ENCODE peak calls at places on chromosomes 12 and 14, in eight cellular contexts. M, V, K, X, J, E, B and O are unnamed samples.

GRCh38 chr12:2892246-2892645 is 1.6 kb downstream of the TULP3 start:
- DNase-seq in M (no peak), V (no peak), K (no peak), X (no peak), J (no peak), E (no peak), B (no peak), O (no peak)

GRCh38 chr12:90045559-90045958 is 336.9 kb upstream of the ATP2B1 start:
- DNase-seq in M (no peak), V (no peak), K (no peak), X (no peak), J (no peak), E (no peak), B (no peak), O (no peak)

GRCh38 chr12:132407525-132407924 is 78.1 kb upstream of the GALNT9 start:
- DNase-seq in M (no peak), V (no peak), K (no peak), X (no peak), J (no peak), E (no peak), B (no peak), O (no peak)

GRCh38 chr14:34023824-34024767 is 73.2 kb upstream of the EGLN3 start:
- DNase-seq in M (no peak), V (no peak), K (no peak), X (no peak), J (no peak), E (no peak), B (no peak), O (no peak)

GRCh38 chr12:86137936-86138335 is 118.3 kb downstream of the MGAT4C start:
- DNase-seq in M (no peak), V (no peak), K (no peak), X (no peak), J (peak), E (peak), B (peak), O (no peak)

GRCh38 chr12:117900561-117900960 is 68.2 kb downstream of the KSR2 start:
- DNase-seq in M (no peak), V (no peak), K (no peak), X (no peak), J (peak), E (peak), B (peak), O (no peak)

GRCh38 chr12:34297790-34298164 is 275.5 kb downstream of the ALG10 start:
- DNase-seq in M (no peak), V (no peak), K (peak), X (peak), J (no peak), E (no peak), B (no peak), O (no peak)

GRCh38 chr12:123923927-123924326 is 48.7 kb downstream of the CCDC92 start:
- DNase-seq in M (no peak), V (no peak), K (no peak), X (no peak), J (no peak), E (no peak), B (no peak), O (no peak)

GRCh38 chr12:85835417-85835809 is 796 bp downstream of the RASSF9 start:
- DNase-seq in M (no peak), V (no peak), K (no peak), X (no peak), J (no peak), E (no peak), B (peak), O (no peak)

GRCh38 chr12:80821513-80822000 is 104.8 kb downstream of the MYF5 start:
- DNase-seq in M (no peak), V (no peak), K (no peak), X (no peak), J (no peak), E (no peak), B (no peak), O (no peak)

GRCh38 chr12:3770891-3771290 is 18.0 kb upstream of the CRACR2A start:
- DNase-seq in M (no peak), V (no peak), K (no peak), X (no peak), J (peak), E (peak), B (peak), O (no peak)

GRCh38 chr14:37594916-37595808 is at the start of the genes FOXA1 and TTC6:
- DNase-seq in M (no peak), V (peak), K (peak), X (peak), J (no peak), E (peak), B (peak), O (no peak)

GRCh38 chr12:57767317-57767716 is 439 bp upstream of the CYP27B1 start:
- DNase-seq in M (no peak), V (no peak), K (no peak), X (no peak), J (no peak), E (no peak), B (no peak), O (no peak)

GRCh38 chr12:53737951-53738833 is 10.9 kb upstream of the CALCOCO1 start:
- DNase-seq in M (no peak), V (no peak), K (peak), X (peak), J (no peak), E (no peak), B (no peak), O (no peak)

GRCh38 chr14:47269788-47270492 is 405.5 kb downstream of the MDGA2 start:
- DNase-seq in M (no peak), V (no peak), K (no peak), X (no peak), J (no peak), E (no peak), B (no peak), O (no peak)

GRCh38 chr14:77580477-77580876 is 36.0 kb downstream of the SPTLC2 start:
- DNase-seq in M (no peak), V (no peak), K (no peak), X (no peak), J (no peak), E (no peak), B (no peak), O (no peak)

GRCh38 chr12:66644151-66644550 is 34.7 kb downstream of the GRIP1 start:
- DNase-seq in M (no peak), V (no peak), K (no peak), X (no peak), J (no peak), E (no peak), B (no peak), O (no peak)

GRCh38 chr12:3091030-3091304 is 13.8 kb downstream of the TSPAN9 start:
- DNase-seq in M (no peak), V (no peak), K (no peak), X (no peak), J (no peak), E (no peak), B (no peak), O (no peak)

GRCh38 chr12:132524405-132524804 is 34.5 kb downstream of the FBRSL1 start:
- DNase-seq in M (no peak), V (no peak), K (no peak), X (no peak), J (peak), E (peak), B (peak), O (no peak)

GRCh38 chr14:95816539-95816938 is 60.1 kb upstream of the TUNAR start:
- DNase-seq in M (no peak), V (no peak), K (no peak), X (no peak), J (no peak), E (no peak), B (no peak), O (no peak)

GRCh38 chr12:58809064-58809607 is 111.2 kb downstream of the LRIG3 start:
- DNase-seq in M (no peak), V (no peak), K (no peak), X (no peak), J (no peak), E (no peak), B (no peak), O (no peak)

GRCh38 chr12:128009108-128009507 is 257.9 kb upstream of the TMEM132C start:
- DNase-seq in M (no peak), V (no peak), K (no peak), X (no peak), J (no peak), E (no peak), B (no peak), O (no peak)

GRCh38 chr14:70330596-70330995 is 28.9 kb downstream of the COX16 start:
- DNase-seq in M (no peak), V (no peak), K (no peak), X (no peak), J (no peak), E (no peak), B (no peak), O (no peak)

GRCh38 chr12:22262309-22262708 is 72.2 kb downstream of the ST8SIA1 start:
- DNase-seq in M (no peak), V (no peak), K (no peak), X (no peak), J (no peak), E (no peak), B (no peak), O (no peak)

GRCh38 chr12:122023339-122024131 is 1.9 kb downstream of the BCL7A start:
- DNase-seq in M (peak), V (peak), K (peak), X (peak), J (no peak), E (peak), B (peak), O (peak)

GRCh38 chr14:75402867-75403413 is 24.9 kb upstream of the JDP2 start:
- DNase-seq in M (no peak), V (no peak), K (no peak), X (no peak), J (no peak), E (no peak), B (no peak), O (no peak)

GRCh38 chr12:48379784-48380183 is 29.1 kb upstream of the ZNF641 start:
- DNase-seq in M (no peak), V (no peak), K (no peak), X (no peak), J (no peak), E (peak), B (peak), O (no peak)

GRCh38 chr14:81555051-81555450 is 21.4 kb upstream of the SEL1L start:
- DNase-seq in M (no peak), V (no peak), K (no peak), X (no peak), J (no peak), E (no peak), B (no peak), O (no peak)

GRCh38 chr14:75249958-75250336 is 28.7 kb upstream of the FOS start:
- DNase-seq in M (no peak), V (no peak), K (no peak), X (no peak), J (no peak), E (no peak), B (no peak), O (no peak)

GRCh38 chr14:33315721-33316120 is 377.0 kb downstream of the NPAS3 start:
- DNase-seq in M (no peak), V (no peak), K (no peak), X (no peak), J (no peak), E (no peak), B (no peak), O (no peak)

GRCh38 chr12:6869049-6870021 is 2.0 kb downstream of the TPI1 start:
- DNase-seq in M (peak), V (peak), K (peak), X (peak), J (no peak), E (peak), B (peak), O (peak)

GRCh38 chr14:55938249-55938791 is 179.9 kb upstream of the PELI2 start:
- DNase-seq in M (no peak), V (no peak), K (no peak), X (no peak), J (peak), E (peak), B (peak), O (no peak)

DNA sequence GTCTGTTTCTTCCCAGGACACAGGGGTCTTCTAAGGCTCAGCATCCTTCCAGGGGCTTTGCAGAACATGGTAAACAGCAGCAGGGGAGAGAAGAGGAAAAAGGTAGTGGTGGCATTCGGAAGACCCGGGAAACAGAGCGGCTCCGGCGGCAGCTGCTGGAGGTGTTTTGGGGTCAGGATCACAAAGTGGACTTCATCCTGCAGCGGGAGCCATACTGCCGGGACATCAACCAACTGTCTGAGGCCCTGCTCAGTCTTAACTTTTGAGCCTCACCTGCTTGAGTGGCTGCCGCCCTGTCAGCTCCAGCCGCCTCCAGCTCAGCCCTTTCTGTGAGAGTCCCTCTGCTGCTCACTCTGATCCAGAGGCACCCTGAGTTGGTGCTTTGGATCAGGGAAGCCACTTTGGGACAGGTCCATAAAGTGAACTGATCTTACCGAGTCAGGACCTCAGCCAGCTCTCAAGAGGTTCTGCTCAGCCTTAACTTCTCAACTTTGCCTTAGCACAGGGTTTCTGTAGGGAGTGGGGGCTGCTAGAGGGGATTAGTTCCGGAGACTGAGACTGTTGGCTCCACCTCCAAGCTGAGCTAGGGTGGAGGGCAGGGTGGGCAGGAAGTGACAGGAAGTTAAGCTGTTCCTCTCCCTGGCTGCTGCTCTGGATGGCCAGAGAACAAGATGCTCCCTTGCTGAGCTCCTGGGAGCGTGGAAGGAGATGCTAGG is 5.4 kb downstream of the SDR39U1 start:
- DNase-seq in M (no peak), V (no peak), K (no peak), X (no peak), J (no peak), E (no peak), B (no peak), O (no peak)
- TF ChIP-seq CTCF in M (no peak), V (no peak), K (no peak), X (no peak), J (no peak), E (peak), B (no peak), O (no peak)

GRCh38 chr14:21964180-21964579 is 290.6 kb upstream of the OR4E1 start:
- DNase-seq in M (no peak), V (no peak), K (no peak), X (no peak), J (no peak), E (no peak), B (no peak), O (no peak)

GRCh38 chr14:21960636-21961035 is 287.0 kb upstream of the OR4E1 start:
- DNase-seq in M (no peak), V (no peak), K (no peak), X (no peak), J (no peak), E (no peak), B (no peak), O (no peak)

GRCh38 chr14:21965042-21965441 is 291.4 kb upstream of the OR4E1 start:
- DNase-seq in M (no peak), V (no peak), K (no peak), X (no peak), J (no peak), E (no peak), B (no peak), O (no peak)
- TF ChIP-seq CTCF in M (no peak), V (no peak), K (no peak), X (no peak), J (no peak), E (no peak), B (no peak), O (no peak)

GRCh38 chr14:25034803-25035681 is 14.9 kb downstream of the STXBP6 start:
- DNase-seq in M (no peak), V (no peak), K (no peak), X (no peak), J (no peak), E (no peak), B (no peak), O (no peak)

GRCh38 chr14:25038044-25038668 is 11.8 kb downstream of the STXBP6 start:
- DNase-seq in M (no peak), V (no peak), K (no peak), X (no peak), J (no peak), E (no peak), B (no peak), O (no peak)

GRCh38 chr14:25032092-25032784 is 17.7 kb downstream of the STXBP6 start:
- DNase-seq in M (no peak), V (no peak), K (no peak), X (no peak), J (no peak), E (no peak), B (no peak), O (no peak)

GRCh38 chr14:25037032-25037431 is 12.9 kb downstream of the STXBP6 start:
- DNase-seq in M (no peak), V (no peak), K (no peak), X (no peak), J (no peak), E (no peak), B (no peak), O (no peak)

DNA sequence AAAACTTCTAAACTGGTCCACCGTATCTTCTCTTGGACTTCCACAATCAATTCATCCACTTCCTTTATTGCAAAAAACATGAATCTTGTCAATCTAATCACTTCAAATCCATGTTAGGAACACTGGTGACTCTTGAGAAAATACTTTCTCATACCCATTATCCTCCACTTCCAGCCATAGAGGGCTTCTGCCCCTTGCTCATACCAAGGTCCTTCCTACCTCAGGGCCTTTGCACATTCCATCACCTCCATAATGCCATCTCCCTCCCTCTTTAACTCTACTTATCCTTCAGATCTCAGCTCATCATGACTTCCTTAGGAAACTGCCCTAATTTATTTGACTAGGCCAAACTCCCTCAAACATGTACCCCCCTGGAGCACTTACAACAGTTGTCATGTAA is 16.6 kb downstream of the STXBP6 start:
- DNase-seq in M (no peak), V (no peak), K (no peak), X (no peak), J (no peak), E (no peak), B (no peak), O (no peak)
- TF ChIP-seq CTCF in M (no peak), V (no peak), K (no peak), X (no peak), J (no peak), E (no peak), B (no peak), O (no peak)

DNA sequence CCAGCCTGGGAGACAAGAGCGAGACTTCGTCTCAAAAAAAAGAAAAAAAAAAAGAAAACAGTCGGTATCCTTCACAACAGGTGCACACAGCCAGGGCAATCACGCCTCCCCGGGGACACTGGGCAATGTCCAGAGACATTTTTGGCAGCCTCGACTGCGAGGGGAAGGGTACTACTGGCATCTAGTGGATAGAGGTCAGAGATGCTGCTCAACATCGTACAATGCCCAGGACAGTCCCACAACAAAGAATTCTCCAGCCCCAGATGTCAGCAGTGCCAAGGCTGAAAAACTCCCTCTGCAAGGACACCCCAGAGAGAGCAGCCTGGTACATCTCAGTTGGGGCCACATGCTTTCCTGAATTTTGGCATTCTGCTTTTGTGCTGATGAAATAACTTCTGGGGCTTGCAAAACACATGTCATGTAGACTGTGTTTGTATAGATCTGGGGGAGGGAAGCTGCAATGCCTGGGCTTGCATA is 21.5 kb downstream of the ALDH2 start:
- DNase-seq in M (no peak), V (peak), K (peak), X (no peak), J (no peak), E (peak), B (no peak), O (no peak)
- TF ChIP-seq CTCF in M (peak), V (peak), K (no peak), X (peak), J (peak), E (peak), B (peak), O (peak)

GRCh38 chr12:75990189-75990912 is 41.2 kb downstream of the PHLDA1 start:
- DNase-seq in M (no peak), V (no peak), K (no peak), X (no peak), J (no peak), E (no peak), B (no peak), O (no peak)
- TF ChIP-seq CTCF in M (no peak), V (no peak), K (no peak), X (no peak), J (no peak), E (no peak), B (no peak), O (no peak)

GRCh38 chr12:126347421-126347820 is 1282.2 kb downstream of the AACS start:
- DNase-seq in M (no peak), V (no peak), K (no peak), X (no peak), J (no peak), E (no peak), B (no peak), O (no peak)
- TF ChIP-seq CTCF in M (no peak), V (no peak), K (no peak), X (no peak), J (peak), E (no peak), B (no peak), O (no peak)

GRCh38 chr12:1517007-1517406 is 77.4 kb downstream of the FBXL14 start:
- DNase-seq in M (no peak), V (no peak), K (no peak), X (no peak), J (no peak), E (no peak), B (peak), O (no peak)
- TF ChIP-seq CTCF in M (peak), V (no peak), K (no peak), X (peak), J (peak), E (no peak), B (peak), O (peak)

DNA sequence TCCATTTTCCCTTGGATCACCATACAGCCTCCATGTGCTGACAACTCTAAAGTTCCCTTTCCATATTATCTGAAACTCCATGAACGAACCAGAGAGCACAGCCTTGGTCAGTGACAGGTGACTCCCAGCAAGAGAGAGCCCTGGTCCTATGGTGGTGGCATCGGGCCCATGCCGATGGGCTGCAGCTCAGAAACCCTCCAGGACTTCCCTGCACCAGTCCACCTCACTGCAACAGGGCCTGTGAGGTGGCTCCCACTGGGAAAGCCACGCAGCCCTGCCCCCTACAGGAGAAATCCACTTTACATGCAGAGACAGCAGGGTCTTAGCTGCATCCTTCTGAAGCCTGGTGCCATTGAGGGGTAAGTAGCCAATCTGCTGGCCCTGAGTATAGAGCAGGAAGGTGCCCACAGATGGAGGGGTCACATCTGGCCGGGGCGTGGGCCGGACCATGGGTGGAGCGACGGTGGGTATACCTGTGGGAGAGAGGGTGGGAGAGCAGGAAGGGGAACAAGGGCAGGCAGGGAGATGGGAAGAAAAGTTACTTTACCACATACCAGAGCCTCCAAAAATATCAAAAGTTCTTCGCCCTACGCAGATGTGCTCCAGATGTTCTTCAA is 24.7 kb downstream of the RTRAF start:
- DNase-seq in M (no peak), V (no peak), K (no peak), X (no peak), J (no peak), E (no peak), B (no peak), O (no peak)
- TF ChIP-seq CTCF in M (peak), V (no peak), K (no peak), X (peak), J (peak), E (no peak), B (peak), O (peak)